ENCODE peak calls at places on chromosomes 6 and 20, in seven cellular contexts. I is lower leg skin; M is activated T-cell treated with anti-CD3 and anti-CD28 coated beads for 4 hours; X is DMS153; R is stimulated activated CD4-positive, alpha-beta T cell treated with anti-CD3 and anti-CD28 coated beads, Interleukin-15, amount 100 ng/mL, for 24 hours; C is endothelial cell; U is ovary. K is an unnamed sample.

GRCh38 chr6:111591901-111592461 is 13.7 kb downstream of the TRAF3IP2 start:
- DNase-seq in U (no peak), X (no peak), M (no peak), R (no peak), I (no peak), C (no peak), K (no peak)

GRCh38 chr20:36350439-36350838 is 44.3 kb downstream of the DLGAP4 start:
- DNase-seq in I (no peak), U (no peak), C (no peak), X (no peak), M (no peak), R (no peak), K (no peak)

GRCh38 chr20:57791946-57792328 is 82.1 kb upstream of the PMEPA1 start:
- DNase-seq in M (no peak), U (no peak), I (no peak), X (peak), R (no peak), C (no peak), K (no peak)

GRCh38 chr6:21317634-21318033 is 275.9 kb upstream of the SOX4 start:
- DNase-seq in U (no peak), I (no peak), C (no peak), R (no peak), M (no peak), X (no peak), K (no peak)

GRCh38 chr6:89013463-89013862 is 50.0 kb upstream of the RNGTT start:
- DNase-seq in C (no peak), X (no peak), I (no peak), R (no peak), M (no peak), U (no peak), K (no peak)

GRCh38 chr6:57284056-57284455 is 33.4 kb upstream of the PRIM2 start:
- DNase-seq in X (no peak), R (no peak), C (no peak), I (no peak), U (no peak), M (no peak), K (no peak)

GRCh38 chr6:336159-337114 is 44.1 kb downstream of the DUSP22 start:
- DNase-seq in C (no peak), X (no peak), R (no peak), M (no peak), I (no peak), U (no peak), K (no peak)

GRCh38 chr20:19785173-19785799 is 27.2 kb downstream of the RIN2 start:
- DNase-seq in R (no peak), U (no peak), C (no peak), M (no peak), I (no peak), X (no peak), K (no peak)

GRCh38 chr6:111564482-111564945 is 41.2 kb downstream of the TRAF3IP2 start:
- DNase-seq in U (no peak), R (peak), I (no peak), M (no peak), X (no peak), C (no peak), K (no peak)

GRCh38 chr6:34190504-34191122 is 44.7 kb upstream of the GRM4 start:
- DNase-seq in X (no peak), I (no peak), U (no peak), M (no peak), C (peak), R (no peak), K (no peak)

GRCh38 chr6:447381-448165 is 56.0 kb downstream of the IRF4 start:
- DNase-seq in U (no peak), X (no peak), R (peak), I (no peak), M (peak), C (no peak), K (no peak)

GRCh38 chr6:131976545-131977061 is 25.4 kb upstream of the CCN2 start:
- DNase-seq in U (no peak), C (no peak), X (no peak), R (no peak), I (no peak), M (no peak), K (no peak)

GRCh38 chr6:108946695-108947094 is 98.5 kb downstream of the ARMC2 start:
- DNase-seq in X (no peak), C (no peak), M (no peak), I (no peak), U (no peak), R (no peak), K (peak)

GRCh38 chr6:111925296-111925695 is 52.0 kb upstream of the FYN start:
- DNase-seq in X (no peak), M (peak), I (no peak), U (no peak), C (no peak), R (peak), K (no peak)

GRCh38 chr6:36968266-36968977 is 13.9 kb downstream of the PI16 start:
- DNase-seq in C (no peak), M (no peak), U (peak), I (peak), R (no peak), X (no peak), K (no peak)

GRCh38 chr6:107495196-107495643 is 5.3 kb downstream of the SOBP start:
- DNase-seq in X (no peak), I (no peak), M (no peak), R (no peak), C (no peak), U (peak), K (no peak)

GRCh38 chr6:15905488-15906392 is 223.1 kb upstream of the MYLIP start:
- DNase-seq in C (no peak), U (no peak), R (no peak), M (no peak), X (no peak), I (no peak), K (no peak)

GRCh38 chr6:104325341-104326172 is 534.2 kb downstream of the HACE1 start:
- DNase-seq in U (no peak), M (no peak), X (no peak), I (no peak), R (peak), C (peak), K (peak)

GRCh38 chr20:31808481-31808880 is 10.7 kb upstream of the MYLK2 start:
- DNase-seq in I (no peak), X (no peak), U (no peak), R (no peak), M (no peak), C (no peak), K (no peak)

GRCh38 chr6:132322398-132322797 is 78.9 kb downstream of the MOXD1 start:
- DNase-seq in I (no peak), R (no peak), U (no peak), C (no peak), M (no peak), X (no peak), K (no peak)

GRCh38 chr6:38776515-38776914 is 61.4 kb downstream of the DNAH8 start:
- DNase-seq in M (no peak), R (no peak), U (no peak), I (no peak), X (no peak), C (no peak), K (no peak)

GRCh38 chr6:2828629-2829028 is 13.0 kb downstream of the SERPINB1 start:
- DNase-seq in C (no peak), R (no peak), I (no peak), X (no peak), U (no peak), M (no peak), K (no peak)

GRCh38 chr20:24837721-24838456 is 111.2 kb upstream of the CST7 start:
- DNase-seq in I (no peak), U (no peak), C (no peak), M (no peak), R (no peak), X (no peak), K (no peak)

GRCh38 chr20:35270021-35270902 is 7.7 kb downstream of the MMP24OS start:
- DNase-seq in C (no peak), I (no peak), U (no peak), X (no peak), M (no peak), R (no peak), K (no peak)

GRCh38 chr20:4532772-4533171 is 188.9 kb upstream of the PRND start:
- DNase-seq in C (no peak), R (no peak), U (no peak), I (no peak), M (no peak), X (no peak), K (no peak)

GRCh38 chr6:34144581-34145160 is 1.2 kb downstream of the GRM4 start:
- DNase-seq in C (no peak), R (no peak), I (no peak), X (no peak), U (no peak), M (no peak), K (no peak)

GRCh38 chr6:143603474-143603873 is 74.3 kb upstream of the PHACTR2 start:
- DNase-seq in R (no peak), U (no peak), X (no peak), M (no peak), I (no peak), C (no peak), K (no peak)

GRCh38 chr6:42224222-42225042 is 6.8 kb upstream of the MRPS10 start:
- DNase-seq in I (no peak), R (peak), M (no peak), C (no peak), U (no peak), X (no peak), K (no peak)

GRCh38 chr20:49699200-49699992 is 14.3 kb downstream of the B4GALT5 start:
- DNase-seq in I (no peak), R (peak), X (no peak), M (peak), U (no peak), C (no peak), K (no peak)

GRCh38 chr6:21359926-21360325 is 233.6 kb upstream of the SOX4 start:
- DNase-seq in U (no peak), C (no peak), I (no peak), X (no peak), R (no peak), M (no peak), K (no peak)

GRCh38 chr6:110053395-110054240 is 75.5 kb downstream of the GPR6 start:
- DNase-seq in I (no peak), U (peak), M (no peak), C (peak), R (no peak), X (no peak), K (peak)

GRCh38 chr20:11235058-11235457 is 561.3 kb upstream of the JAG1 start:
- DNase-seq in M (no peak), X (no peak), I (no peak), C (no peak), U (no peak), R (no peak), K (no peak)

GRCh38 chr6:22320750-22321149 is 23.9 kb upstream of the PRL start:
- DNase-seq in I (no peak), C (no peak), R (no peak), X (no peak), M (no peak), U (no peak), K (no peak)

GRCh38 chr20:18831830-18832229 is 18.2 kb downstream of the SCP2D1 start:
- DNase-seq in I (no peak), X (no peak), M (no peak), R (no peak), C (no peak), U (no peak), K (no peak)

GRCh38 chr20:57070296-57070695 is 196.1 kb downstream of the BMP7 start:
- DNase-seq in R (no peak), M (no peak), C (no peak), U (no peak), I (no peak), X (no peak), K (no peak)

GRCh38 chr6:76441850-76442249 is 369.4 kb upstream of the IMPG1 start:
- DNase-seq in U (no peak), M (no peak), I (no peak), R (no peak), C (no peak), X (no peak), K (no peak)

GRCh38 chr6:131909408-131910218 is 41.6 kb downstream of the CCN2 start:
- DNase-seq in I (peak), U (peak), M (peak), C (peak), R (peak), X (peak), K (peak)

GRCh38 chr20:15763344-15763743 is 809.9 kb downstream of the KIF16B start:
- DNase-seq in R (no peak), I (no peak), U (no peak), M (no peak), X (no peak), C (no peak), K (no peak)

GRCh38 chr6:11675610-11676009 is 103.0 kb downstream of the ADTRP start:
- DNase-seq in X (no peak), R (peak), M (no peak), I (no peak), U (no peak), C (no peak), K (no peak)